ENCODE peak calls at places on chromosomes 16 and 17, in ten cellular contexts. One of them, this sample, is unnamed.

GRCh38 chr17:48016112-48016511 is 21.5 kb downstream of the COPZ2 start:
- DNase-seq in foreskin fibroblast: no peak
- DNase-seq in NCI-H1092: no peak
- DNase-seq in GM12878: no peak
- DNase-seq in AG04450: no peak
- DNase-seq in memory B cell: no peak
- DNase-seq in mucosa of descending colon: no peak
- DNase-seq in stimulated activated CD4-positive, alpha-beta T cell treated with anti-CD3 and anti-CD28 coated beads, Interleukin-1b, Interleukin-23, amount 100 ng/mL, for 1 hour: no peak
- DNase-seq in neural crest cell: no peak
- DNase-seq in SK-N-MC: no peak
- DNase-seq in this sample: no peak

GRCh38 chr17:73250851-73251640 is 10.6 kb downstream of the CPSF4L start:
- DNase-seq in foreskin fibroblast: no peak
- DNase-seq in NCI-H1092: no peak
- DNase-seq in GM12878: no peak
- DNase-seq in AG04450: no peak
- DNase-seq in memory B cell: no peak
- DNase-seq in mucosa of descending colon: no peak
- DNase-seq in stimulated activated CD4-positive, alpha-beta T cell treated with anti-CD3 and anti-CD28 coated beads, Interleukin-1b, Interleukin-23, amount 100 ng/mL, for 1 hour: no peak
- DNase-seq in neural crest cell: no peak
- DNase-seq in SK-N-MC: no peak
- DNase-seq in this sample: no peak

GRCh38 chr17:32461498-32461852 is 17.2 kb downstream of the PSMD11 start:
- DNase-seq in foreskin fibroblast: no peak
- DNase-seq in NCI-H1092: no peak
- DNase-seq in GM12878: no peak
- DNase-seq in AG04450: no peak
- DNase-seq in memory B cell: no peak
- DNase-seq in mucosa of descending colon: no peak
- DNase-seq in stimulated activated CD4-positive, alpha-beta T cell treated with anti-CD3 and anti-CD28 coated beads, Interleukin-1b, Interleukin-23, amount 100 ng/mL, for 1 hour: no peak
- DNase-seq in neural crest cell: no peak
- DNase-seq in SK-N-MC: no peak
- DNase-seq in this sample: no peak

GRCh38 chr16:4117250-4117578 is 972 bp upstream of the ADCY9 start:
- DNase-seq in foreskin fibroblast: no peak
- DNase-seq in NCI-H1092: no peak
- DNase-seq in GM12878: no peak
- DNase-seq in AG04450: no peak
- DNase-seq in memory B cell: no peak
- DNase-seq in mucosa of descending colon: no peak
- DNase-seq in stimulated activated CD4-positive, alpha-beta T cell treated with anti-CD3 and anti-CD28 coated beads, Interleukin-1b, Interleukin-23, amount 100 ng/mL, for 1 hour: no peak
- DNase-seq in neural crest cell: no peak
- DNase-seq in SK-N-MC: no peak
- DNase-seq in this sample: no peak

GRCh38 chr16:21656795-21657768 is 4.7 kb upstream of the IGSF6 start:
- DNase-seq in foreskin fibroblast: peak; percentile 47
- DNase-seq in NCI-H1092: no peak
- DNase-seq in GM12878: peak; percentile 32
- DNase-seq in AG04450: no peak
- DNase-seq in memory B cell: peak; percentile 28
- DNase-seq in mucosa of descending colon: no peak
- DNase-seq in stimulated activated CD4-positive, alpha-beta T cell treated with anti-CD3 and anti-CD28 coated beads, Interleukin-1b, Interleukin-23, amount 100 ng/mL, for 1 hour: peak; percentile 7
- DNase-seq in neural crest cell: peak; percentile 36
- DNase-seq in SK-N-MC: peak; percentile 45
- DNase-seq in this sample: no peak

GRCh38 chr16:57567691-57568090 is 25.2 kb downstream of the ADGRG5 start:
- DNase-seq in foreskin fibroblast: no peak
- DNase-seq in NCI-H1092: no peak
- DNase-seq in GM12878: no peak
- DNase-seq in AG04450: no peak
- DNase-seq in memory B cell: no peak
- DNase-seq in mucosa of descending colon: no peak
- DNase-seq in stimulated activated CD4-positive, alpha-beta T cell treated with anti-CD3 and anti-CD28 coated beads, Interleukin-1b, Interleukin-23, amount 100 ng/mL, for 1 hour: no peak
- DNase-seq in neural crest cell: no peak
- DNase-seq in SK-N-MC: no peak
- DNase-seq in this sample: no peak

GRCh38 chr17:80820331-80820730 is 171.3 kb upstream of the CHMP6 start:
- DNase-seq in foreskin fibroblast: no peak
- DNase-seq in NCI-H1092: no peak
- DNase-seq in GM12878: no peak
- DNase-seq in AG04450: no peak
- DNase-seq in memory B cell: no peak
- DNase-seq in mucosa of descending colon: no peak
- DNase-seq in stimulated activated CD4-positive, alpha-beta T cell treated with anti-CD3 and anti-CD28 coated beads, Interleukin-1b, Interleukin-23, amount 100 ng/mL, for 1 hour: no peak
- DNase-seq in neural crest cell: no peak
- DNase-seq in SK-N-MC: no peak
- DNase-seq in this sample: no peak

GRCh38 chr16:74984194-74984669 is 691 bp downstream of the WDR59 start:
- DNase-seq in foreskin fibroblast: no peak
- DNase-seq in NCI-H1092: no peak
- DNase-seq in GM12878: no peak
- DNase-seq in AG04450: no peak
- DNase-seq in memory B cell: no peak
- DNase-seq in mucosa of descending colon: no peak
- DNase-seq in stimulated activated CD4-positive, alpha-beta T cell treated with anti-CD3 and anti-CD28 coated beads, Interleukin-1b, Interleukin-23, amount 100 ng/mL, for 1 hour: no peak
- DNase-seq in neural crest cell: no peak
- DNase-seq in SK-N-MC: no peak
- DNase-seq in this sample: no peak

GRCh38 chr16:86508947-86509758 is 1.2 kb upstream of the FOXF1 start:
- DNase-seq in foreskin fibroblast: peak; percentile 77
- DNase-seq in NCI-H1092: no peak
- DNase-seq in GM12878: no peak
- DNase-seq in AG04450: peak; percentile 75
- DNase-seq in memory B cell: no peak
- DNase-seq in mucosa of descending colon: peak; percentile 58
- DNase-seq in stimulated activated CD4-positive, alpha-beta T cell treated with anti-CD3 and anti-CD28 coated beads, Interleukin-1b, Interleukin-23, amount 100 ng/mL, for 1 hour: no peak
- DNase-seq in neural crest cell: no peak
- DNase-seq in SK-N-MC: no peak
- DNase-seq in this sample: no peak

GRCh38 chr17:19311421-19312215 is 50.9 kb downstream of the B9D1 start:
- DNase-seq in foreskin fibroblast: peak; percentile 41
- DNase-seq in NCI-H1092: no peak
- DNase-seq in GM12878: no peak
- DNase-seq in AG04450: no peak
- DNase-seq in memory B cell: no peak
- DNase-seq in mucosa of descending colon: no peak
- DNase-seq in stimulated activated CD4-positive, alpha-beta T cell treated with anti-CD3 and anti-CD28 coated beads, Interleukin-1b, Interleukin-23, amount 100 ng/mL, for 1 hour: no peak
- DNase-seq in neural crest cell: no peak
- DNase-seq in SK-N-MC: no peak
- DNase-seq in this sample: no peak

GRCh38 chr16:8861563-8862308 is 7.1 kb downstream of the CARHSP1 start:
- DNase-seq in foreskin fibroblast: no peak
- DNase-seq in NCI-H1092: no peak
- DNase-seq in GM12878: no peak
- DNase-seq in AG04450: no peak
- DNase-seq in memory B cell: no peak
- DNase-seq in mucosa of descending colon: peak; percentile 36
- DNase-seq in stimulated activated CD4-positive, alpha-beta T cell treated with anti-CD3 and anti-CD28 coated beads, Interleukin-1b, Interleukin-23, amount 100 ng/mL, for 1 hour: no peak
- DNase-seq in neural crest cell: no peak
- DNase-seq in SK-N-MC: no peak
- DNase-seq in this sample: no peak

GRCh38 chr16:49856741-49857330 is 924 bp upstream of the ZNF423 start:
- DNase-seq in foreskin fibroblast: peak; percentile 70
- DNase-seq in NCI-H1092: peak; percentile 63
- DNase-seq in GM12878: no peak
- DNase-seq in AG04450: peak; percentile 6
- DNase-seq in memory B cell: no peak
- DNase-seq in mucosa of descending colon: peak; percentile 86
- DNase-seq in stimulated activated CD4-positive, alpha-beta T cell treated with anti-CD3 and anti-CD28 coated beads, Interleukin-1b, Interleukin-23, amount 100 ng/mL, for 1 hour: no peak
- DNase-seq in neural crest cell: peak; percentile 69
- DNase-seq in SK-N-MC: no peak
- DNase-seq in this sample: no peak

GRCh38 chr16:86380045-86380444 is 130.3 kb upstream of the FOXF1 start:
- DNase-seq in foreskin fibroblast: no peak
- DNase-seq in NCI-H1092: no peak
- DNase-seq in GM12878: no peak
- DNase-seq in AG04450: no peak
- DNase-seq in memory B cell: no peak
- DNase-seq in mucosa of descending colon: no peak
- DNase-seq in stimulated activated CD4-positive, alpha-beta T cell treated with anti-CD3 and anti-CD28 coated beads, Interleukin-1b, Interleukin-23, amount 100 ng/mL, for 1 hour: no peak
- DNase-seq in neural crest cell: no peak
- DNase-seq in SK-N-MC: no peak
- DNase-seq in this sample: no peak

GRCh38 chr17:32240745-32241144 is 24.9 kb upstream of the RHBDL3 start:
- DNase-seq in foreskin fibroblast: no peak
- DNase-seq in NCI-H1092: no peak
- DNase-seq in GM12878: no peak
- DNase-seq in AG04450: no peak
- DNase-seq in memory B cell: no peak
- DNase-seq in mucosa of descending colon: no peak
- DNase-seq in stimulated activated CD4-positive, alpha-beta T cell treated with anti-CD3 and anti-CD28 coated beads, Interleukin-1b, Interleukin-23, amount 100 ng/mL, for 1 hour: no peak
- DNase-seq in neural crest cell: no peak
- DNase-seq in SK-N-MC: no peak
- DNase-seq in this sample: no peak

GRCh38 chr16:12961621-12962020 is 60.2 kb downstream of the SHISA9 start:
- DNase-seq in foreskin fibroblast: no peak
- DNase-seq in NCI-H1092: no peak
- DNase-seq in GM12878: no peak
- DNase-seq in AG04450: no peak
- DNase-seq in memory B cell: no peak
- DNase-seq in mucosa of descending colon: no peak
- DNase-seq in stimulated activated CD4-positive, alpha-beta T cell treated with anti-CD3 and anti-CD28 coated beads, Interleukin-1b, Interleukin-23, amount 100 ng/mL, for 1 hour: no peak
- DNase-seq in neural crest cell: no peak
- DNase-seq in SK-N-MC: no peak
- DNase-seq in this sample: no peak

GRCh38 chr16:2494616-2495015 is 19.1 kb upstream of the ATP6V0C start:
- DNase-seq in foreskin fibroblast: no peak
- DNase-seq in NCI-H1092: no peak
- DNase-seq in GM12878: no peak
- DNase-seq in AG04450: no peak
- DNase-seq in memory B cell: no peak
- DNase-seq in mucosa of descending colon: no peak
- DNase-seq in stimulated activated CD4-positive, alpha-beta T cell treated with anti-CD3 and anti-CD28 coated beads, Interleukin-1b, Interleukin-23, amount 100 ng/mL, for 1 hour: no peak
- DNase-seq in neural crest cell: no peak
- DNase-seq in SK-N-MC: no peak
- DNase-seq in this sample: no peak

GRCh38 chr17:12463102-12463501 is 202.6 kb upstream of the MYOCD start:
- DNase-seq in foreskin fibroblast: peak; percentile 9
- DNase-seq in NCI-H1092: no peak
- DNase-seq in GM12878: no peak
- DNase-seq in AG04450: peak; percentile 29
- DNase-seq in memory B cell: no peak
- DNase-seq in mucosa of descending colon: no peak
- DNase-seq in stimulated activated CD4-positive, alpha-beta T cell treated with anti-CD3 and anti-CD28 coated beads, Interleukin-1b, Interleukin-23, amount 100 ng/mL, for 1 hour: no peak
- DNase-seq in neural crest cell: no peak
- DNase-seq in SK-N-MC: no peak
- DNase-seq in this sample: no peak

GRCh38 chr16:61887903-61888302 is 148.3 kb downstream of the CDH8 start:
- DNase-seq in foreskin fibroblast: peak; percentile 24
- DNase-seq in NCI-H1092: no peak
- DNase-seq in GM12878: peak; percentile 19
- DNase-seq in AG04450: no peak
- DNase-seq in memory B cell: no peak
- DNase-seq in mucosa of descending colon: no peak
- DNase-seq in stimulated activated CD4-positive, alpha-beta T cell treated with anti-CD3 and anti-CD28 coated beads, Interleukin-1b, Interleukin-23, amount 100 ng/mL, for 1 hour: no peak
- DNase-seq in neural crest cell: no peak
- DNase-seq in SK-N-MC: no peak
- DNase-seq in this sample: peak; percentile 67

This sample was measured in SIG-M5.